ENCODE peak calls at places on chromosomes 12 and 14, in five cellular contexts. W, J, G, Q and R are unnamed samples.

GRCh38 chr14:22556990-22557623 is 31.9 kb downstream of the DAD1 start:
- DNase-seq in Q (no peak), G (peak), W (peak), J (peak), R (peak)

GRCh38 chr12:113345318-113345717 is 10.4 kb upstream of the SLC8B1 start:
- DNase-seq in Q (no peak), J (no peak), W (no peak), G (no peak), R (no peak)

GRCh38 chr14:22556021-22556989 is 32.7 kb downstream of the DAD1 start:
- DNase-seq in J (peak), W (no peak), G (no peak), Q (peak), R (no peak)

GRCh38 chr12:108253540-108253939 is 85.6 kb downstream of the CMKLR1 start:
- DNase-seq in W (no peak), G (no peak), J (no peak), Q (no peak), R (no peak)

GRCh38 chr12:77402726-77403125 is 337.4 kb upstream of the E2F7 start:
- DNase-seq in Q (no peak), J (no peak), W (no peak), G (no peak), R (no peak)

GRCh38 chr12:123912415-123913385 is 59.9 kb downstream of the CCDC92 start:
- DNase-seq in Q (no peak), J (no peak), W (peak), G (no peak), R (no peak)

GRCh38 chr14:30915596-30915995 is 41.2 kb downstream of the COCH start:
- DNase-seq in W (no peak), Q (no peak), J (no peak), G (no peak), R (no peak)

GRCh38 chr12:73902270-73902669 is 635.4 kb upstream of the ATXN7L3B start:
- DNase-seq in Q (no peak), J (no peak), G (no peak), W (no peak), R (no peak)

GRCh38 chr14:64723691-64724577 is 19.7 kb downstream of the PLEKHG3 start:
- DNase-seq in W (no peak), J (no peak), Q (no peak), G (no peak), R (no peak)

GRCh38 chr12:12172106-12172511 is 94.7 kb downstream of the LRP6 start:
- DNase-seq in W (no peak), G (no peak), Q (peak), J (no peak), R (no peak)

GRCh38 chr14:99518441-99519346 is 37.5 kb downstream of the CCNK start:
- DNase-seq in G (no peak), W (peak), Q (no peak), J (peak), R (peak)

GRCh38 chr12:9334026-9334692 is 126.0 kb upstream of the PZP start:
- DNase-seq in G (no peak), J (no peak), W (peak), Q (no peak), R (no peak)

GRCh38 chr14:69547701-69548348 is 26.8 kb downstream of the CCDC177 start:
- DNase-seq in J (peak), Q (no peak), G (no peak), W (no peak), R (no peak)

GRCh38 chr12:109539508-109539907 is 33.8 kb downstream of the MMAB start:
- DNase-seq in G (no peak), Q (no peak), J (no peak), W (no peak), R (no peak)

GRCh38 chr14:100534528-100535286 is 52.5 kb downstream of the BEGAIN start:
- DNase-seq in Q (no peak), G (no peak), W (no peak), J (no peak), R (no peak)

GRCh38 chr12:108855284-108856169 is 1.9 kb downstream of the SSH1 start:
- DNase-seq in G (no peak), W (peak), J (peak), Q (no peak), R (no peak)

GRCh38 chr14:103538291-103539055 is 9.5 kb downstream of the TRMT61A start:
- DNase-seq in Q (no peak), J (no peak), G (no peak), W (no peak), R (no peak)

GRCh38 chr14:80978403-80978802 is 23.0 kb downstream of the TSHR start:
- DNase-seq in G (no peak), Q (no peak), J (no peak), W (no peak), R (no peak)

GRCh38 chr14:27392153-27392552 is 794.3 kb upstream of the NOVA1 start:
- DNase-seq in G (no peak), J (no peak), Q (no peak), W (no peak), R (no peak)

GRCh38 chr12:704516-705242 is 41.4 kb upstream of the NINJ2 start:
- DNase-seq in J (no peak), Q (no peak), W (no peak), G (no peak), R (no peak)

GRCh38 chr12:26961803-26962202 is 23.5 kb downstream of the FGFR1OP2 start:
- DNase-seq in G (no peak), W (no peak), J (no peak), Q (no peak), R (no peak)

GRCh38 chr12:47804177-47804576 is 15.5 kb downstream of the HDAC7 start:
- DNase-seq in G (no peak), Q (no peak), J (no peak), W (no peak), R (no peak)

GRCh38 chr12:94289551-94290312 is 141.4 kb downstream of the PLXNC1 start:
- DNase-seq in W (no peak), G (no peak), Q (no peak), J (no peak), R (no peak)

DNA sequence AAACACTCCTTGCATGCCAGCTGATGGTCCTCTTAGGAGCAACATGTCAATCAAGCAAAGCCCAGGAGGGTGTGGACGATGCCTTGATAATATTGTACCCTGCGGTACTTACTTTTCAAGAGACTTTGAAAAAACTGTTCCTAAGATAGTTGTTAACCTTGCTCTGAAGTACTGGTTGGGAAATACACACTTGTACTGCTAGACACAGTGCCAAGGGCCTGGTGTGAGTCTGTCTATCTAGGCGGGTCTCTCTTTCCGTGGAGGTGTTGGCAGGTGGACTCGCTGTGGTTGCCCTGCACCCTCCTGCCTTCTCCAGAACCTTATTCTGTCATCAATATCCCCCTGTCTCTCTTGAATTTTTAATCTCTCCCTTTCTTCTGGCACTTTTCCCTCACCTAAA is 189.4 kb downstream of the NRXN3 start:
- DNase-seq in Q (no peak), G (no peak), W (no peak), J (no peak), R (no peak)
- TF ChIP-seq CEBPB in Q (no peak), G (no peak), W (no peak), J (no peak), R (no peak)

DNA sequence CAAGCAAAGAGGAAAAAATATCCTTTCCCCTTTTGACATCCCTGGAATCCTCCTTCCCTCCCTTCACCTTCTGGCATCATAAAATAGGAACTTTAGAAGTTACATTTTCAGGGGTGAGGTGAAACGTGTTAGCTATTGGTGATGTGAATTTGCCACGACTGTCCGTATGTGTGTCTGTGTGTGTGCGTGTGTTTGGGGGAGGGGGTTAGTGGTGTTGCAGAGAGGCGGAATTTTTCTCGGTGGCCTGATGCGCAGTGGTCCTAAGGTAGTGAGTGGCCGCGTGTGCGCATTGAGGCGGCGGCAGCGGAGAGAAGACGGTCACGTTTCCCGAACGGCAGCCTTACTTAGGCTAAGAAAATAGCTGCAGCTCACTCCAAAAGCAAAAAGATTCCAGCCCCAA is 4.5 kb downstream of the FLRT2 start:
- DNase-seq in J (no peak), W (no peak), G (no peak), Q (no peak), R (no peak)
- TF ChIP-seq EZH2 in J (no peak), W (no peak), G (peak), Q (no peak), R (no peak)

GRCh38 chr14:93548102-93548843 is 117.5 kb downstream of the UNC79 start:
- DNase-seq in G (no peak), J (no peak), Q (peak), W (no peak), R (no peak)
- H3K4me3 ChIP-seq in G (no peak), J (no peak), Q (no peak), W (no peak), R (no peak)

DNA sequence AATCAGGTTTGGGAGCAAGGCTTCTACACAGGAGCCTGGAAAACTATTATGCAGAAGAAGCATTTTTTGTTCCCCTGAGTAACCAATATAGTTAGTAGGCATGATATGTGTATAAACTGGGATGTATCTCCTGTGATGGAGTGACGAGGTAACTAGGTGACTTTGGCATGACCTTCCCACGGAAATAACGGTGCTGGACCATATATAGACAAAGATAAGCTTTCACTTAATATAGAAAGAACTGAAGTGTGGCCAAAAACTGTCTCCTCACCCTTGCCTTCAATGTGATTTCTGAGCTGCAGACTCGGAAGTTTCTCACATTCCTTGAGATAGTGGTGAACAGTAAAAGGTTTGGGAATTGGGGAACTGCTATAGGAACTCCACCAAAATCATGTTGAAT is 185.3 kb downstream of the CACNA1C start:
- DNase-seq in W (no peak), G (no peak), Q (no peak), J (no peak), R (no peak)
- TF ChIP-seq CEBPB in W (no peak), G (no peak), Q (no peak), J (no peak), R (no peak)

DNA sequence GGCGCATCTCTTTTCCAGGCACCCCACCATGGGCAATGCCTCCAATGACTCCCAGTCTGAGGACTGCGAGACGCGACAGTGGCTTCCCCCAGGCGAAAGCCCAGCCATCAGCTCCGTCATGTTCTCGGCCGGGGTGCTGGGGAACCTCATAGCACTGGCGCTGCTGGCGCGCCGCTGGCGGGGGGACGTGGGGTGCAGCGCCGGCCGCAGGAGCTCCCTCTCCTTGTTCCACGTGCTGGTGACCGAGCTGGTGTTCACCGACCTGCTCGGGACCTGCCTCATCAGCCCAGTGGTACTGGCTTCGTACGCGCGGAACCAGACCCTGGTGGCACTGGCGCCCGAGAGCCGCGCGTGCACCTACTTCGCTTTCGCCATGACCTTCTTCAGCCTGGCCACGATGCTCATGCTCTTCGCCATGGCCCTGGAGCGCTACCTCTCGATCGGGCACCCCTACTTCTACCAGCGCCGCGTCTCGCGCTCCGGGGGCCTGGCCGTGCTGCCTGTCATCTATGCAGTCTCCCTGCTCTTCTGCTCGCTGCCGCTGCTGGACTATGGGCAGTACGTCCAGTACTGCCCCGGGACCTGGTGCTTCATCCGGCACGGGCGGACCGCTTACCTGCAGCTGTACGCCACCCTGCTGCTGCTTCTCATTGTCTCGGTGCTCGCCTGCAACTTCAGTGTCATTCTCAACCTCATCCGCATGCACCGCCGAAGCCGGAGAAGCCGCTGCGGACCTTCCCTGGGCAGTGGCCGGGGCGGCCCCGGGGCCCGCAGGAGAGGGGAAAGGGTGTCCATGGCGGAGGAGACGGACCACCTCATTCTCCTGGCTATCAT is 626 bp downstream of the PTGER2 start:
- DNase-seq in J (no peak), Q (no peak), W (no peak), G (no peak), R (no peak)
- TF ChIP-seq EZH2 in J (no peak), Q (no peak), W (no peak), G (peak), R (no peak)

GRCh38 chr14:71764701-71765347 is 167.4 kb upstream of the RGS6 start:
- DNase-seq in Q (no peak), W (no peak), J (no peak), G (no peak), R (no peak)
- H3K4me3 ChIP-seq in Q (no peak), W (no peak), J (no peak), G (no peak), R (no peak)

DNA sequence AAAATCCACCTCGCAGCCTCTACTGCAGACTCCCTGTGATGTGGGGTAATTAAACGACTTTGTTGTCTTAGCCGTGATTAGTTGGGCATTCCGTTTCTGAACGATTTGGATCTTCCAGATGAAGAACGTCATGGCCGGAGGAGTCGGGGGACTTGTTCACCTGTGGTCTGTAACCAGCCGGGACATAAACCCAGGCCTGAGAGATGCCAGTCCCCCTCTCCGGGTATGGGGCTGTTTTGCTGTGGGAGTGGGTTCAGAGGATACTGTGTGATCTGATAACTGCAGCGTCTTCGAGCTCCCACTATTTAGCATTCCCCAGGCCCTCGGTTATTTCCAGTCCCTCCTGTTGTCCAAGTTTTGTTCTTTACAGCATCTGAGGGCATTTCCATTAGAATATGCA is 96.1 kb downstream of the PIWIL1 start:
- DNase-seq in G (no peak), W (no peak), Q (no peak), J (no peak), R (no peak)
- TF ChIP-seq CEBPB in G (no peak), W (no peak), Q (no peak), J (no peak), R (no peak)

DNA sequence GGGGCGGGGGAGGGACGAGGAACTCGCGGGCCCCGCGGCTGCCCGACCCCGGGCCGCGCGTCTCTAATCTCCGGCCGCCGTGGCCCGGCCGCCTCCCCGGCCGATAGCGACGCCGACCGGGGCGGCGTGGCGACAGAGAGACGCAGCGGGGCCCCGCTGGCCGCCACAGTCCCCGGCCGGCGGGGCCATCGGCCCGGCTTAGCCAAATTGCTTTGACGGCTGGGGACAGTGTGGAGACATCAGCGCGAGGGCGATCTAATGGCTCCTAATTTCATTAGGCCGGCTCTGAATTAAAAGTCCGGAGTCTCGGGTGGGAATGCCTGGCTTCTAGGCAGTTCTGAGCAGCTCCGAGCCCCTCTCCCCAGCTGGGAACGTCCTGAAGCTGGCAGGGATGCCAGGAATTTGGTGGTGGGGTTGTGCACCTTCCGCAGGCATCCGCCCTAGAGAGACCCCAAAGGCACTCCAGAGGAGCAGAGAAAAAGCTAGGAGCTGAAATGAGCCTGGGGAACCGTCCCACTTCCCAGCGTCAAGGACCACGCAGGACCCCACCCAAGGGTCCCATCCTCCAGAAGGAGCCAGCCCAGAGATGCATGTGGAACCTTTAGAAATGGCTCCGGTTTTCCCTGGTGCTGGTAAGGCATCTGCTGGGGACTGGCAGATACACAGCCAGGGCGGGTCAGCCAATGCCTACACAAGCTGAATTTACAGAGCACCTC is 9.6 kb downstream of the TBX5 start:
- DNase-seq in J (no peak), G (no peak), Q (no peak), W (no peak), R (no peak)
- TF ChIP-seq EZH2 in J (no peak), G (peak), Q (no peak), W (no peak), R (no peak)

DNA sequence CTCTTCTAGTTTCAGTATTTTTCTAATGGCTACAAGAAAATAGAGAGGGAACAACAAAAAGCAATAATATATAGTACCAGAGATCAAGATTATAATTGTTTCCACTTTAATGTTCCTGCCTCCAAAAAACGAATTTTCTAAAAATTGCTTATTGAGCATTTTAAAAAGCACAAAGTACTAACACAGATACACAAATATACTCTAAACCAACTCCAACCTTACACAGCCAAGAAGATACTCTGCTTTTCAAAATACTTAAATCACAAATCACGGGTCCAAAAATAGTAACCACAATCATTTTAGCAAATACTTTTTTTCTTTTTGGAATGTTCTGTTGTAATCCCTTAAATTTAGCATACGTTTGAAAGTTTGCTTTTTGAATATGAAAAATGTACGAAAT is 2.0 kb downstream of the YAF2 start:
- DNase-seq in G (no peak), W (no peak), J (no peak), Q (no peak), R (no peak)
- H3K4me3 ChIP-seq in G (no peak), W (no peak), J (no peak), Q (peak), R (no peak)